ENCODE peak calls at places on chromosome 22, in eight cellular contexts. G is sigmoid colon, A is transverse colon, K is SK-N-SH, X is suprapubic skin, I is K562, L is HepG2, C is upper lobe of left lung. Q is an unnamed sample. For H3K36me3, the result is how much of the 10 kb centered on the place peaks cover.

GRCh38 chr22:45468872-45469572 is 33.7 kb upstream of the FBLN1 start:
- DNase-seq in G (no peak), A (no peak), K (no peak), X (no peak), I (no peak), L (no peak), C (no peak), Q (no peak)

GRCh38 chr22:19776433-19777031 is 16.0 kb downstream of the TBX1 start:
- DNase-seq in G (no peak), A (no peak), K (no peak), X (no peak), I (peak), L (no peak), C (peak), Q (no peak)

GRCh38 chr22:35661377-35661937 is 13.2 kb downstream of the APOL6 start:
- DNase-seq in G (no peak), A (no peak), K (no peak), X (no peak), I (no peak), L (no peak), C (no peak), Q (no peak)

GRCh38 chr22:49290286-49290685 is 537.4 kb downstream of the BRD1 start:
- DNase-seq in G (no peak), A (no peak), K (no peak), X (peak), I (no peak), L (no peak), C (no peak), Q (no peak)

GRCh38 chr22:36017661-36018091 is 10.9 kb downstream of the RBFOX2 start:
- DNase-seq in G (no peak), A (no peak), K (peak), X (no peak), I (no peak), L (no peak), C (no peak), Q (no peak)

GRCh38 chr22:34306361-34306760 is 386.1 kb upstream of the LARGE1 start:
- DNase-seq in G (no peak), A (no peak), K (no peak), X (no peak), I (no peak), L (no peak), C (no peak), Q (no peak)

GRCh38 chr22:35099883-35100282 is 33.9 kb downstream of the ISX start:
- DNase-seq in G (no peak), A (no peak), K (no peak), X (no peak), I (no peak), L (no peak), C (no peak), Q (no peak)

GRCh38 chr22:25668437-25668836 is 73.6 kb upstream of the MYO18B start:
- DNase-seq in G (no peak), A (no peak), K (peak), X (no peak), I (no peak), L (peak), C (no peak), Q (no peak)

GRCh38 chr22:29030016-29030617 is 31.5 kb downstream of the C22orf31 start:
- DNase-seq in G (no peak), A (no peak), K (no peak), X (no peak), I (no peak), L (peak), C (peak), Q (peak)

GRCh38 chr22:38734203-38735100 is 21.3 kb downstream of the SUN2 start:
- DNase-seq in G (no peak), A (no peak), K (no peak), X (no peak), I (no peak), L (no peak), C (no peak), Q (no peak)

GRCh38 chr22:47645450-47645914 is 883.0 kb downstream of the TBC1D22A start:
- DNase-seq in G (no peak), A (no peak), K (no peak), X (no peak), I (no peak), L (no peak), C (no peak), Q (no peak)

GRCh38 chr22:48943567-48944432 is 883.9 kb downstream of the BRD1 start:
- DNase-seq in G (peak), A (peak), K (peak), X (peak), I (peak), L (peak), C (peak), Q (peak)

GRCh38 chr22:40479126-40479800 is 108.9 kb downstream of the SGSM3 start:
- DNase-seq in G (no peak), A (no peak), K (no peak), X (no peak), I (no peak), L (no peak), C (no peak), Q (no peak)

GRCh38 chr22:19890502-19891349 is 36.1 kb upstream of the GNB1L start:
- DNase-seq in G (no peak), A (no peak), K (peak), X (no peak), I (no peak), L (no peak), C (no peak), Q (no peak)

GRCh38 chr22:33803371-33803770 is 116.9 kb downstream of the LARGE1 start:
- DNase-seq in G (peak), A (no peak), K (no peak), X (no peak), I (no peak), L (no peak), C (no peak), Q (no peak)

GRCh38 chr22:35445933-35446332 is 46.0 kb downstream of the MCM5 start:
- DNase-seq in G (peak), A (no peak), K (no peak), X (no peak), I (no peak), L (no peak), C (no peak), Q (no peak)

GRCh38 chr22:23547818-23548500 is 32.1 kb downstream of the IGLL1 start:
- DNase-seq in G (peak), A (no peak), K (no peak), X (peak), I (no peak), L (no peak), C (no peak), Q (no peak)

GRCh38 chr22:33247758-33248157 is 189.6 kb upstream of the SYN3 start:
- DNase-seq in G (no peak), A (no peak), K (no peak), X (no peak), I (no peak), L (no peak), C (no peak), Q (no peak)

GRCh38 chr22:45516163-45516562 is 13.5 kb downstream of the FBLN1 start:
- DNase-seq in G (no peak), A (no peak), K (peak), X (no peak), I (no peak), L (no peak), C (no peak), Q (no peak)

GRCh38 chr22:45587638-45588481 is 83.8 kb upstream of the ATXN10 start:
- DNase-seq in G (no peak), A (no peak), K (no peak), X (no peak), I (no peak), L (no peak), C (no peak), Q (no peak)

GRCh38 chr22:40486962-40487602 is 116.7 kb downstream of the SGSM3 start:
- DNase-seq in G (no peak), A (no peak), K (no peak), X (no peak), I (no peak), L (no peak), C (no peak), Q (no peak)

GRCh38 chr22:34588893-34589545 is 476.9 kb upstream of the ISX start:
- DNase-seq in G (no peak), A (no peak), K (no peak), X (no peak), I (peak), L (no peak), C (peak), Q (no peak)

GRCh38 chr22:45743687-45744086 is 72.1 kb downstream of the ATXN10 start:
- DNase-seq in G (no peak), A (no peak), K (no peak), X (no peak), I (no peak), L (peak), C (no peak), Q (no peak)

GRCh38 chr22:49951986-49952896 is 8.3 kb upstream of the PIM3 start:
- DNase-seq in G (no peak), A (no peak), K (no peak), X (no peak), I (no peak), L (peak), C (peak), Q (no peak)

GRCh38 chr22:34370711-34371110 is 450.4 kb upstream of the LARGE1 start:
- DNase-seq in G (no peak), A (no peak), K (no peak), X (no peak), I (no peak), L (no peak), C (no peak), Q (no peak)

GRCh38 chr22:20080445-20080775 is 369 bp downstream of the DGCR8 start:
- DNase-seq in G (peak), A (peak), K (peak), X (no peak), I (peak), L (peak), C (peak), Q (peak)

GRCh38 chr22:35258144-35258988 is 1.1 kb downstream of the HMGXB4 start:
- DNase-seq in G (no peak), A (peak), K (peak), X (no peak), I (peak), L (no peak), C (no peak), Q (no peak)

GRCh38 chr22:39456262-39457046 is at the start of gene MGAT3:
- DNase-seq in G (no peak), A (no peak), K (peak), X (no peak), I (no peak), L (no peak), C (peak), Q (no peak)

GRCh38 chr22:20258584-20259335 is 9.4 kb downstream of the RTN4R start:
- DNase-seq in G (no peak), A (no peak), K (peak), X (no peak), I (peak), L (no peak), C (peak), Q (no peak)

GRCh38 chr22:40053460-40053859 is 58.7 kb downstream of the FAM83F start:
- DNase-seq in G (no peak), A (no peak), K (no peak), X (no peak), I (no peak), L (no peak), C (no peak), Q (no peak)

GRCh38 chr22:24950272-24950902 is 2.1 kb upstream of the KIAA1671 start:
- DNase-seq in G (no peak), A (no peak), K (peak), X (no peak), I (no peak), L (peak), C (no peak), Q (no peak)

GRCh38 chr22:39197578-39197977 is 45.1 kb upstream of the CBX7 start:
- DNase-seq in G (no peak), A (no peak), K (no peak), X (no peak), I (no peak), L (no peak), C (no peak), Q (no peak)

GRCh38 chr22:40345801-40346177 is 511 bp upstream of the ADSL start:
- DNase-seq in G (no peak), A (peak), K (peak), X (peak), I (peak), L (peak), C (peak), Q (peak)

GRCh38 chr22:47663615-47664605 is 901.5 kb downstream of the TBC1D22A start:
- DNase-seq in G (no peak), A (no peak), K (no peak), X (no peak), I (no peak), L (no peak), C (no peak), Q (no peak)

GRCh38 chr22:46179748-46180147 is 29.4 kb downstream of the PPARA start:
- DNase-seq in G (no peak), A (no peak), K (no peak), X (no peak), I (no peak), L (no peak), C (no peak), Q (no peak)

GRCh38 chr22:45329536-45329936 is 19.8 kb downstream of the FAM118A start:
- DNase-seq in G (peak), A (no peak), K (peak), X (no peak), I (no peak), L (no peak), C (no peak), Q (no peak)

GRCh38 chr22:37626144-37626543 is 13.3 kb upstream of the SH3BP1 start:
- DNase-seq in G (peak), A (peak), K (no peak), X (peak), I (no peak), L (no peak), C (peak), Q (peak)
- TF ChIP-seq EP300 in G (no peak), A (no peak), K (no peak), X (no peak), I (no peak), L (no peak), C (no peak), Q (no peak)

GRCh38 chr22:17808688-17809403 is 34.6 kb upstream of the BID start:
- DNase-seq in G (no peak), A (no peak), K (no peak), X (no peak), I (no peak), L (no peak), C (no peak), Q (no peak)

GRCh38 chr22:17810570-17811116 is 36.4 kb upstream of the BID start:
- DNase-seq in G (no peak), A (no peak), K (no peak), X (no peak), I (no peak), L (no peak), C (no peak), Q (peak)

GRCh38 chr22:17814084-17814483 is 39.8 kb upstream of the BID start:
- DNase-seq in G (no peak), A (no peak), K (no peak), X (no peak), I (no peak), L (no peak), C (no peak), Q (no peak)

GRCh38 chr22:17807571-17808410 is 33.5 kb upstream of the BID start:
- DNase-seq in G (no peak), A (no peak), K (no peak), X (no peak), I (no peak), L (no peak), C (no peak), Q (peak)

DNA sequence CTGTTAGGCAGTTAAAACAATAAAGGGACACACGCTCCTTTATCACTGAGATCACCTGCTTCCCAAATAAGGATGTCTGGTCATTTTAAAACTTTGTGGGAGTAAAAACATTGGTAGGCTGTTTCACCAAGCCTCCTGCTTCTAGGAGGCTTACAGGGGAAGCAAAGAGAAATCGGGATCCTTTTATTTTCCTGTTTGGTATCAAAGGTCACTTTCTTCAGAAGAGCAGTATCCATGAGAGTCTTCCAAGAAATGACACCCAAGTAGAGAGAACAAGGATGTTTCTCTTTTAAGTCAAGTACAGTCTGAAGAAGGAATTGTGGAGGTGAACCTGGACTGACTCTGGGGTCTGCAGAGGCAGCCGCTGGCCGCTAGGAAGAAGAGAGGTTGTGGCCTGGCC is 36.9 kb upstream of the BID start:
- DNase-seq in G (no peak), A (no peak), K (no peak), X (no peak), I (no peak), L (no peak), C (no peak), Q (no peak)
- H3K36me3 ChIP-seq in G (under half), A (under half), K (half or more), X (half or more), I (under half), L (under half), C (half or more), Q (under half)

GRCh38 chr22:30250713-30251267 is 4.2 kb upstream of the LIF start:
- DNase-seq in G (no peak), A (no peak), K (peak), X (no peak), I (no peak), L (no peak), C (no peak), Q (peak)
- TF ChIP-seq POLR2AphosphoS5 in G (no peak), A (no peak), K (no peak), X (no peak), I (no peak), L (no peak), C (no peak), Q (no peak)

DNA sequence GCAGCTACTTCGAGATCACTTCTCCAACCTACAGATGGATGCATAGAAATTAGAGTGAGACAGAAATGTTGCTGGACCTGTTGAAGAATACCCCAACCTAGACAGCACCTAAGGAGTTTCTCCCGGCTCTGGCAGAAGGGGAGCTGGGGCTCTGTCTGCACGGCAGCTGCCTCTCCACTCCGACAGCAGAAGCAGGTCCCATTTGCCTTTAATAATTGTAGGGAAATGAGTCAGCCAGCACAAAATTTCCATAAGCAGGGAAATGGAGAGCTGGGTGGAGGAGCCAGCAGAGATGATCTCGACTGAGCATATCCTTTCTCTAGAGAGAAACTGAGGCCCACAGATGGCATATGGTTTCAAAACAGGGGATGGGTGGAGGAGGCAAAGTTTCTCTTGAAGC is 80.1 kb downstream of the EFCAB6 start:
- DNase-seq in G (no peak), A (no peak), K (no peak), X (no peak), I (no peak), L (no peak), C (no peak), Q (no peak)
- TF ChIP-seq EP300 in G (no peak), A (no peak), K (no peak), X (no peak), I (no peak), L (no peak), C (no peak), Q (no peak)

DNA sequence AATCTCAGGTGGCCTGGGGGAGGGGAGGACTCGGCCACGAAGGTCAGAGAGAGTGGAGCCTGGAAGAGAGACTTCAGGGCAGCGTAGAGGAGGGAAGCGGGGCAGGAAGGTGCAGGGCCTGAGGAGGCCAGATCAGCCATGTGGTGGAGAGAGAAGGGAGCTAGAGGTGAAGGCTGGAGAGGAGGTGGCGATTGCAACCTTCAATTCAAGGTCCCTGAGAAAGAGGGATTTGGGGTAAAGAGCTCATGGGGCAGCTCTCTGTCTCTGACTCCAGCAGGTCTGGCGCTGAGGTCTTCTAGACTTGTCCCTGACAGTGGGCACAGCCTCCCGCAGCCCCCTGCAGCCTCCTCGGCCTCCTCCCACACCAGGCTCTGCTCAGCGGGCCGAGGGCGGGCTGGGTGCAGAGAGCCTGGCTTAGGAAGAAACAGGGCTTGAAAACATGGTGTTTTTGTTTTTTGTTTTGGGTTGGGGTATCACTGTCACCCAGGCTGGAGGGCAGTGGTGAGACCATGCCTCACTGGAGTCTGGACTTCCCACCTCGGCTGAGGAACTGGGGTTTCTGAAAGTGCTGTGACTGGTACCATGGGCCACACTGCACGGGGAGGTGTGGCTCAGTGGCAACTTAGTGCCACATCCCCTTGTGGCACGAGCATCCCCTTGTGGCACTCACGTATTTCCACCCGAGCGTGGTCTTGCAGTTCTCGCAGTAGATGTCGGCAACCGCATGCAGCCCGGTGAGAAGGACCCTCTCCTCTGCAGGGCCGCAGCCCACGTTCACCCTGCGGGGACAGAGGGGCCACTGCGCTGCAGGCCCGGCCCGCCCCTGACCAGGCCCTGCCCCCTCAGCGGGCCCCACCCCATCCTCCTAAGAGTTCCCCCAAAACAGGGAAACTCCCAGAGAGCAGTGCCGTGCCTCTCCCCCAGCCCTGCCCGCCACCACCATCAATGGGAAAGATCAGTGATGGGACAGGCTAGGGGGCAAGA is 32.6 kb downstream of the YPEL1 start:
- DNase-seq in G (no peak), A (no peak), K (no peak), X (no peak), I (peak), L (no peak), C (peak), Q (no peak)
- H3K36me3 ChIP-seq in G (under half), A (under half), K (under half), X (under half), I (under half), L (under half), C (under half), Q (under half)

GRCh38 chr22:42303304-42304020 is 33.0 kb upstream of the TCF20 start:
- DNase-seq in G (no peak), A (peak), K (no peak), X (no peak), I (no peak), L (peak), C (no peak), Q (no peak)
- TF ChIP-seq POLR2AphosphoS5 in G (no peak), A (no peak), K (no peak), X (no peak), I (no peak), L (no peak), C (no peak), Q (no peak)

GRCh38 chr22:31818481-31819392 is 64.9 kb downstream of the DEPDC5 start:
- DNase-seq in G (no peak), A (no peak), K (no peak), X (no peak), I (no peak), L (no peak), C (no peak), Q (no peak)
- TF ChIP-seq EP300 in G (no peak), A (no peak), K (peak), X (no peak), I (no peak), L (no peak), C (no peak), Q (no peak)

Q was measured in stomach.